ENCODE peak calls at places on chromosomes 4 and X, in four cellular contexts. U, Y, R and H are unnamed samples.

GRCh38 chr4:137509855-137510282 is 22.4 kb downstream of the PCDH18 start:
- DNase-seq in U (peak), Y (no peak), R (no peak), H (no peak)

GRCh38 chr4:142497606-142498005 is 348.5 kb downstream of the INPP4B start:
- DNase-seq in U (peak), Y (no peak), R (no peak), H (no peak)

GRCh38 chr4:63528592-63528991 is 880.7 kb downstream of the TECRL start:
- DNase-seq in U (peak), Y (no peak), R (no peak), H (no peak)

GRCh38 chrX:133859860-133860259 is 125.5 kb downstream of the GPC3 start:
- DNase-seq in U (no peak), Y (no peak), R (no peak), H (no peak)

GRCh38 chr4:5801696-5802095 is 90.7 kb downstream of the EVC start:
- DNase-seq in U (no peak), Y (no peak), R (no peak), H (no peak)

GRCh38 chr4:17650404-17650803 is 36.0 kb downstream of the MED28 start:
- DNase-seq in U (no peak), Y (no peak), R (no peak), H (no peak)

GRCh38 chr4:47315346-47315745 is 148.2 kb downstream of the COMMD8 start:
- DNase-seq in U (peak), Y (no peak), R (no peak), H (no peak)

GRCh38 chrX:4935846-4936245 is 1222.4 kb upstream of the PRKX start:
- DNase-seq in U (no peak), Y (no peak), R (no peak), H (no peak)

GRCh38 chr4:186168750-186169149 is 22.6 kb upstream of the CYP4V2 start:
- DNase-seq in U (no peak), Y (no peak), R (no peak), H (no peak)

GRCh38 chr4:186169333-186169941 is 21.9 kb upstream of the CYP4V2 start:
- DNase-seq in U (no peak), Y (no peak), R (no peak), H (no peak)

GRCh38 chr4:186170966-186171365 is 20.4 kb upstream of the CYP4V2 start:
- DNase-seq in U (peak), Y (no peak), R (no peak), H (no peak)

GRCh38 chr4:186172551-186172950 is 18.8 kb upstream of the CYP4V2 start:
- DNase-seq in U (no peak), Y (no peak), R (no peak), H (no peak)

GRCh38 chr4:186169942-186170802 is 21.2 kb upstream of the CYP4V2 start:
- DNase-seq in U (no peak), Y (no peak), R (no peak), H (no peak)
- TF ChIP-seq CTCF in U (no peak), Y (no peak), R (no peak), H (no peak)

DNA sequence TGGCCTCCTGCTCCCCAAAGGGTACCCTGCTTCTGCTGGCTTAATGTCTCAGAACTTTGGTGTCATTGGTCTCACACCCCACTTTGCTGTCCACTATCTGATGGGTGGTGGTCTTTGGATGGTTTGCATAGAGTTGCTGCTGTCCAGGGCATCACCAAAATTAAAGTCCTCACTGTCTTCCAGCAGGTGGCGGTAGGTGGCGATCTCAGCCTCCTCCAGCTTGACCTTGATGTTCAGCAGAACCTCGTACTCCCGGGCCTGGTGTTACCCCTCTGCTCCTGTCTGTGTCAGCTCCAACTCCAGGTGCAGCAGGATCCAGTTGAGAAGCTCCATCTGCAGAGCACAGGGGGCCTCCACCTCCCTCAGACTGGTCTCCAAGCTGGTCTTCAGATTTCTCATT is 1169.5 kb upstream of the PABPC4L start:
- DNase-seq in U (peak), Y (no peak), R (peak), H (no peak)
- TF ChIP-seq CTCF in U (peak), Y (no peak), R (peak), H (no peak)

DNA sequence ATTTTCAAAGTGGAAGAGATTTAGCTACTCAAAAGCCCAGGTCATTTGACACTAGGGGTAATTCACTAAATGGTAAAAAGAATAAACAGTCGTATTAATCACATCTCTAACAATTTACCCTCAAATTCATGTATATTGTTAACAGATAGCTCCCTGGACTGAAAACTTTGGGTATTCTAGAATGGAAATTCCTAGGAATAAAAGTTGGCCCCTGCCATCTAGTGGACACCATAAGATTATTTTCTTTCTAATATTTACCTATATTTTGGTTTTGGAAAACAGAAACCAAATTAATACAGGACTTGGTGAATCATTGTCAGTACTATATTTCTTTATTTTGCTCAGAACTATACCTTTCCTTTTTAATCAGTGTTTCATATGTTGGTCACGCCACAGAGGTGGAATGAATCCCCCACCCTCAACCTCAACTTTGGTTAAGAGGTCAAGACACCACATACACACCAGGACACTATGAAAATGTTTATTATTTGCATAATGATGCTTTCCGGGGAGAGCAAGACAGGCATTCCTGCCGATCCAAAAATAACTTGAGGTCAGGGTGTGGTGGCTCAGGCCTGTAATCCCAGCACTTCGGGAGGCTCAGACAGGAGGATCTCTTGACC is 96.2 kb upstream of the APOOL start:
- DNase-seq in U (no peak), Y (no peak), R (no peak), H (no peak)
- TF ChIP-seq CTCF in U (no peak), Y (peak), R (no peak), H (no peak)

GRCh38 chr4:3041192-3042142 is 32.9 kb downstream of the HTT-AS start:
- DNase-seq in U (no peak), Y (no peak), R (peak), H (peak)
- TF ChIP-seq CTCF in U (no peak), Y (no peak), R (no peak), H (no peak)

DNA sequence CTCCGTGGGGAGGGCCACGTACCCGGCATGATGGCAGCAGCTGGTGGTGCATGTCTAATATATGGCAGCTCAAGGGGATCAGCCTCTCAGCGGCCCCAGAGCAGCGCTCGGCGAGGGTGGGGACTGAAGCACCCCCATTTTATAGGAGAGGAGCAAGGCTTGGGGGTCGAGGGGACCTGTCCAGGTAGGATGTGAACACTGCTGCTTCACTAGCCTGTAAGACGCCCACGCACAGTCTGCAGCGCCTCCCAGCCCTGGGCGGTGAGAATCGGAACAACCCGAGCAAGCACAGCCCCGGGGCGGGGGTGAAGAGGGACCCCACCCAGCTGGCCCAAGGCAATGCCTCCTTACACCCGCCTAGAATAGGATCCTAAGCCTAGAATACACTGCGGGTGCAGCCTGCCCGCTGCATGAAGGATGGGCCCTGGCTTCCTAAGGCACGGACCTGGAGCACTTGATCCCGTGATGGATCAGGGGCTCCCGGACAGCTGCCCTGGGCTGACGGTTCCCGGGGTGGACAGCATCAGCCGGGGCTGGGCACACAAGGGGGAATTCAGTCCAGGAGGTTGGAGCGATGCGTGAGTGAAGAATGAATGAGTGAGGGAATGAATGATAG is 17.6 kb downstream of the ADRA2C start:
- DNase-seq in U (peak), Y (no peak), R (peak), H (no peak)
- TF ChIP-seq CTCF in U (peak), Y (peak), R (peak), H (no peak)

GRCh38 chr4:188658958-188659522 is 519.8 kb downstream of the TRIML1 start:
- DNase-seq in U (no peak), Y (no peak), R (peak), H (no peak)
- TF ChIP-seq CTCF in U (no peak), Y (no peak), R (peak), H (no peak)

DNA sequence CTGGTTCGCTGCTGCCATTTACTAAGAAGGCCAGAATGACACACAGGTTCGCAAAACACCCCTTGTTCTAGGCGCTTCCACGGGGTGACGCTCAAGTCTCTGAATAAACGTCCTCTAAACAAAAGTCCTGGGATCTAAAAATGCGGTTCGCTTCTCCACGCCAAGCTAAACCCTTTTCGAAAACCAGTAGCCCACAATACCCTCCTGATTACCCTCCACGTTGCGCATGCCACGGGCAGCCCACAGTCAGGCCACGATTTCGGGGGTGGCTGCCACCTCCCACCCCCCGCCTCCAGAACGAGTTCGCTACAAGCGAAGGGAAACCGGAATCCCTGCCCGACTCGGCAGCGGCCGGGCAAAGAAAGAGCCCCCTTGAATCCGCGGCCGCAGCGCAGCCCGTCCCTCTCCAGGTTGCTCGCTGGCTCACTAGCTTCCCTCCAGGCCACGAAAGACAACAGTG is 423 bp downstream of the RPL39 start:
- DNase-seq in U (peak), Y (no peak), R (no peak), H (no peak)
- TF ChIP-seq CTCF in U (peak), Y (peak), R (no peak), H (no peak)

DNA sequence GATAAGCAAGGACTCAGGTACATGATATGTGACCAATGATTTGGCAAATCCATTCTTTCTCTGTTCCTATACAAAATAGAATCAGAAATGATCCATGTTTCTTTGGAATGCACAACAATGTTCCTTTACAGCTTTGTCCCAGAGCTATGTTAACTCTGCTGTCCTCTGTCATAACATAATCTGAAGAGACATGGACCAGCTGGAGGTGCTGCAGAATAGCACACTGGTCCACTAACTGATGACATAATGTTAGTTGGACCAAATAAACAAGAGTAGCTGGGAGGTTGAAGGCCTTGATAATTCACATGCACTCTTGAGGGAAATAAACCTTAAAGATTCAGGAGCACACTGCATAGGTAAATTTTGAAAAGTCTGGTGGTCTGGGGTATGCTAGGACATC is 23.0 kb upstream of the DHX15 start:
- DNase-seq in U (no peak), Y (no peak), R (no peak), H (no peak)
- TF ChIP-seq CTCF in U (no peak), Y (no peak), R (no peak), H (no peak)

GRCh38 chrX:105191878-105192277 is 28.6 kb downstream of the TEX13A start:
- DNase-seq in U (peak), Y (no peak), R (peak), H (no peak)
- TF ChIP-seq CTCF in U (peak), Y (peak), R (no peak), H (no peak)

DNA sequence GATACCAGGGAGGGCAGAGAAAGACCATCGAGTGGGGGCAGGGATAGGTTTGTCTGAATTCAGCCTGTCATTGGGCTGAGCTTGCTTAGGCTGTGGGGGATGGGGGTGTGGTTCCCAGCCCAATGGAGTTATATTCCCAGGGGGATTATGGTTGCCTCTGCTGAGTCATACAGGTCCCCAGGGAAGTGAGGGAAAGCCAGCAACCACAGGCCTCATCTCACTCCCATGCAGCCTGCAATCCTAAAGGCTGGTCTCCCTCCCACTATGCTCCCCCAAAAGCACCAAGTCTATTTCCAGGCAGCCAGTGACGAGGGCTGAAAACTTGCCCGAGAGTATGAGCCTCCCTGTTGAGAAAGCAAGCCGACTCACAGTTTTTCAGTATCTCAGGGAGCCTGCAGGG is 39.3 kb downstream of the AFM start:
- DNase-seq in U (peak), Y (no peak), R (peak), H (no peak)
- TF ChIP-seq CTCF in U (no peak), Y (no peak), R (no peak), H (no peak)